ENCODE peak calls at places on chromosomes 11 and 22, in nine cellular contexts. W is heart right ventricle; I is activated naive CD4-positive, alpha-beta T cell treated with anti-CD3 and anti-CD28 coated beads, Interleukin-2, amount 50 U/mL, for 72 hours; U is CD4-positive, alpha-beta T cell; H is SK-N-SH treated with all-trans-retinoic acid at 6 μM for 48 hours; B is lower lobe of right lung; R is left ventricle myocardium superior; T is mucosa of descending colon; Q is gastroesophageal sphincter. X is an unnamed sample.
A peak's percentile ranks its signal among the peaks of the same experiment; 100 is the strongest.

GRCh38 chr11:59660621-59661020 is 8.2 kb downstream of the PATL1 start:
- ATAC-seq in B (peak; percentile 52), H (no peak), U (no peak), Q (no peak), R (no peak), W (no peak), T (no peak), I (no peak), X (no peak)

GRCh38 chr11:8873966-8874365 is 37.0 kb upstream of the AKIP1 start:
- ATAC-seq in H (no peak), U (no peak), T (no peak), I (no peak), Q (no peak), B (no peak), W (no peak), R (no peak), X (no peak)

GRCh38 chr22:47604563-47604962 is 842.1 kb downstream of the TBC1D22A start:
- ATAC-seq in Q (no peak), T (no peak), B (no peak), I (no peak), R (no peak), W (no peak), H (no peak), U (no peak), X (no peak)

GRCh38 chr22:36432592-36433317 is 45.0 kb upstream of the MYH9 start:
- ATAC-seq in U (no peak), H (peak; percentile 33), B (peak; percentile 44), I (no peak), R (no peak), Q (no peak), W (peak; percentile 15), T (no peak), X (no peak)

GRCh38 chr11:67409781-67410368 is 5.6 kb upstream of the CARNS1 start:
- ATAC-seq in I (peak; percentile 9), T (peak; percentile 67), R (no peak), Q (no peak), B (peak; percentile 39), H (no peak), U (no peak), W (no peak), X (peak; percentile 74)

GRCh38 chr11:125202977-125203376 is 38.4 kb downstream of the PKNOX2 start:
- ATAC-seq in I (no peak), R (no peak), U (no peak), W (no peak), B (no peak), H (no peak), Q (no peak), T (no peak), X (no peak)

GRCh38 chr11:23063261-23063660 is 203.0 kb upstream of the CCDC179 start:
- ATAC-seq in W (no peak), H (no peak), R (no peak), T (no peak), I (no peak), U (no peak), B (no peak), Q (no peak), X (no peak)

GRCh38 chr11:47348859-47349258 is 3.6 kb downstream of the MYBPC3 start:
- ATAC-seq in R (no peak), H (peak; percentile 64), I (no peak), U (no peak), B (no peak), Q (no peak), T (no peak), W (no peak), X (no peak)

GRCh38 chr22:40502919-40503318 is 132.5 kb downstream of the SGSM3 start:
- ATAC-seq in T (no peak), B (no peak), H (no peak), Q (no peak), U (peak; percentile 90), R (no peak), I (peak; percentile 49), W (no peak), X (no peak)

GRCh38 chr11:69909561-69910518 is 90.6 kb upstream of the FGF3 start:
- ATAC-seq in Q (no peak), B (no peak), W (peak; percentile 5), H (peak; percentile 37), R (peak; percentile 65), U (no peak), I (no peak), T (no peak), X (peak; percentile 5)

GRCh38 chr22:38850941-38851849 is 7.4 kb upstream of the NPTXR start:
- ATAC-seq in Q (no peak), I (no peak), R (no peak), T (no peak), H (peak; percentile 42), B (no peak), U (no peak), W (no peak), X (no peak)

GRCh38 chr11:8777907-8778767 is 95.5 kb downstream of the RPL27A start:
- ATAC-seq in I (no peak), W (peak; percentile 88), U (no peak), B (peak; percentile 72), Q (peak; percentile 68), R (peak; percentile 91), H (peak; percentile 42), T (peak; percentile 39), X (peak; percentile 88)

GRCh38 chr11:128297111-128297651 is 290.2 kb downstream of the ETS1 start:
- ATAC-seq in T (peak; percentile 74), Q (no peak), H (no peak), W (no peak), I (peak; percentile 18), B (no peak), R (peak; percentile 68), U (peak; percentile 47), X (no peak)

GRCh38 chr22:38941488-38941987 is 15.9 kb upstream of the APOBEC3A start:
- ATAC-seq in T (peak; percentile 34), B (peak; percentile 82), U (peak; percentile 32), R (peak; percentile 33), W (no peak), I (peak; percentile 94), Q (no peak), H (no peak), X (peak; percentile 92)

GRCh38 chr11:115642660-115643059 is 138.4 kb upstream of the CADM1 start:
- ATAC-seq in W (no peak), T (no peak), U (no peak), I (no peak), H (no peak), B (no peak), R (no peak), Q (no peak), X (no peak)

GRCh38 chr11:19820100-19820499 is 107.5 kb downstream of the NAV2 start:
- ATAC-seq in B (peak; percentile 83), R (no peak), W (no peak), H (peak; percentile 53), T (no peak), I (no peak), U (no peak), Q (no peak), X (no peak)

GRCh38 chr11:30513087-30513486 is 73.1 kb downstream of the MPPED2 start:
- ATAC-seq in R (no peak), B (no peak), I (no peak), W (no peak), T (no peak), U (no peak), H (no peak), Q (no peak), X (no peak)

GRCh38 chr11:75245356-75246005 is 4.9 kb downstream of the TPBGL start:
- ATAC-seq in T (no peak), I (no peak), U (no peak), B (no peak), R (no peak), W (no peak), H (no peak), Q (no peak), X (no peak)

GRCh38 chr11:28107331-28107725 is 628 bp downstream of the KIF18A start:
- ATAC-seq in W (no peak), Q (no peak), B (no peak), I (no peak), T (no peak), H (peak; percentile 28), U (peak; percentile 11), R (no peak), X (no peak)

GRCh38 chr11:6006395-6006794 is 351 bp downstream of the OR56A4 start:
- ATAC-seq in I (peak; percentile 37), B (no peak), R (no peak), T (no peak), U (no peak), H (no peak), Q (no peak), W (no peak), X (no peak)

GRCh38 chr11:128201801-128202200 is 385.6 kb downstream of the ETS1 start:
- ATAC-seq in I (no peak), T (peak; percentile 32), Q (no peak), R (no peak), B (no peak), W (no peak), U (no peak), H (no peak), X (no peak)

GRCh38 chr11:75170463-75171201 is 19.7 kb downstream of the SLCO2B1 start:
- ATAC-seq in H (no peak), T (no peak), Q (no peak), B (no peak), W (no peak), I (no peak), U (no peak), R (no peak), X (no peak)

GRCh38 chr11:17890333-17890732 is 122.5 kb downstream of the SERGEF start:
- ATAC-seq in U (no peak), R (no peak), T (no peak), W (no peak), B (no peak), I (no peak), Q (no peak), H (no peak), X (no peak)